ENCODE peak calls at places on chromosome 18, in five cellular contexts. One of them, this sample, is unnamed.
A peak's percentile ranks its signal among the peaks of the same experiment; 100 is the strongest.

GRCh38 chr18:26482567-26482966 is 65.8 kb downstream of the KCTD1 start:
- DNase-seq in astrocyte of the cerebellum: no peak
- DNase-seq in choroid plexus epithelial cell: no peak
- DNase-seq in foreskin keratinocyte: no peak
- DNase-seq in uterus: no peak
- DNase-seq in this sample: peak; percentile 67

GRCh38 chr18:33212363-33212762 is 228.2 kb downstream of the CCDC178 start:
- DNase-seq in choroid plexus epithelial cell: no peak
- DNase-seq in foreskin keratinocyte: peak; percentile 59
- DNase-seq in astrocyte of the cerebellum: no peak
- DNase-seq in uterus: no peak
- DNase-seq in this sample: peak; percentile 17

GRCh38 chr18:9673296-9674251 is 34.5 kb upstream of the RAB31 start:
- DNase-seq in choroid plexus epithelial cell: peak; percentile 64
- DNase-seq in uterus: no peak
- DNase-seq in foreskin keratinocyte: peak; percentile 99
- DNase-seq in astrocyte of the cerebellum: peak; percentile 32
- DNase-seq in this sample: peak; percentile 93

GRCh38 chr18:12046751-12047335 is 46.8 kb upstream of the ANKRD62 start:
- DNase-seq in uterus: no peak
- DNase-seq in foreskin keratinocyte: no peak
- DNase-seq in astrocyte of the cerebellum: no peak
- DNase-seq in choroid plexus epithelial cell: no peak
- DNase-seq in this sample: peak; percentile 23

GRCh38 chr18:2002604-2003003 is 568.7 kb downstream of the METTL4 start:
- DNase-seq in choroid plexus epithelial cell: no peak
- DNase-seq in foreskin keratinocyte: no peak
- DNase-seq in uterus: no peak
- DNase-seq in astrocyte of the cerebellum: no peak
- DNase-seq in this sample: no peak

GRCh38 chr18:23136326-23137092 is 1.2 kb downstream of the CABLES1 start:
- DNase-seq in foreskin keratinocyte: no peak
- DNase-seq in uterus: peak; percentile 51
- DNase-seq in choroid plexus epithelial cell: peak; percentile 37
- DNase-seq in astrocyte of the cerebellum: no peak
- DNase-seq in this sample: no peak

GRCh38 chr18:28961669-28962228 is 784.8 kb upstream of the CDH2 start:
- DNase-seq in foreskin keratinocyte: peak; percentile 47
- DNase-seq in astrocyte of the cerebellum: no peak
- DNase-seq in choroid plexus epithelial cell: peak; percentile 62
- DNase-seq in uterus: no peak
- DNase-seq in this sample: peak; percentile 62

GRCh38 chr18:55588001-55588875 is at the start of gene TCF4:
- DNase-seq in choroid plexus epithelial cell: peak; percentile 58
- DNase-seq in uterus: peak; percentile 47
- DNase-seq in foreskin keratinocyte: peak; percentile 43
- DNase-seq in astrocyte of the cerebellum: no peak
- DNase-seq in this sample: peak; percentile 51

GRCh38 chr18:78912336-78912735 is 67.3 kb upstream of the SALL3 start:
- DNase-seq in choroid plexus epithelial cell: no peak
- DNase-seq in foreskin keratinocyte: no peak
- DNase-seq in uterus: no peak
- DNase-seq in astrocyte of the cerebellum: no peak
- DNase-seq in this sample: no peak

GRCh38 chr18:56161604-56162003 is 476.8 kb downstream of the TXNL1 start:
- DNase-seq in choroid plexus epithelial cell: no peak
- DNase-seq in foreskin keratinocyte: no peak
- DNase-seq in uterus: no peak
- DNase-seq in astrocyte of the cerebellum: no peak
- DNase-seq in this sample: no peak

GRCh38 chr18:519019-519879 is 18.7 kb upstream of the COLEC12 start:
- DNase-seq in astrocyte of the cerebellum: no peak
- DNase-seq in foreskin keratinocyte: no peak
- DNase-seq in uterus: peak; percentile 77
- DNase-seq in choroid plexus epithelial cell: peak; percentile 71
- DNase-seq in this sample: no peak

GRCh38 chr18:68738572-68738971 is 23.7 kb upstream of the TMX3 start:
- DNase-seq in uterus: no peak
- DNase-seq in choroid plexus epithelial cell: no peak
- DNase-seq in foreskin keratinocyte: no peak
- DNase-seq in astrocyte of the cerebellum: no peak
- DNase-seq in this sample: no peak

GRCh38 chr18:36589857-36590543 is 238.8 kb downstream of the TPGS2 start:
- DNase-seq in foreskin keratinocyte: peak; percentile 97
- DNase-seq in choroid plexus epithelial cell: no peak
- DNase-seq in astrocyte of the cerebellum: no peak
- DNase-seq in uterus: no peak
- DNase-seq in this sample: no peak

GRCh38 chr18:37537868-37538525 is 27.6 kb downstream of the CELF4 start:
- DNase-seq in uterus: peak; percentile 59
- DNase-seq in astrocyte of the cerebellum: peak; percentile 15
- DNase-seq in foreskin keratinocyte: peak; percentile 18
- DNase-seq in choroid plexus epithelial cell: peak; percentile 72
- DNase-seq in this sample: peak; percentile 63

GRCh38 chr18:32696376-32696775 is 76.4 kb downstream of the KLHL14 start:
- DNase-seq in astrocyte of the cerebellum: no peak
- DNase-seq in choroid plexus epithelial cell: no peak
- DNase-seq in foreskin keratinocyte: no peak
- DNase-seq in uterus: no peak
- DNase-seq in this sample: no peak

GRCh38 chr18:79309572-79310278 is 86.0 kb upstream of the NFATC1 start:
- DNase-seq in uterus: no peak
- DNase-seq in astrocyte of the cerebellum: no peak
- DNase-seq in foreskin keratinocyte: no peak
- DNase-seq in choroid plexus epithelial cell: peak; percentile 60
- DNase-seq in this sample: no peak

GRCh38 chr18:32998285-32998684 is 225.5 kb upstream of the KLHL14 start:
- DNase-seq in astrocyte of the cerebellum: no peak
- DNase-seq in uterus: no peak
- DNase-seq in foreskin keratinocyte: no peak
- DNase-seq in choroid plexus epithelial cell: no peak
- DNase-seq in this sample: no peak

GRCh38 chr18:22343613-22344012 is 74.1 kb downstream of the CTAGE1 start:
- DNase-seq in uterus: no peak
- DNase-seq in foreskin keratinocyte: no peak
- DNase-seq in choroid plexus epithelial cell: no peak
- DNase-seq in astrocyte of the cerebellum: no peak
- DNase-seq in this sample: no peak

GRCh38 chr18:60534539-60534938 is 162.0 kb upstream of the MC4R start:
- DNase-seq in uterus: no peak
- DNase-seq in foreskin keratinocyte: peak; percentile 21
- DNase-seq in astrocyte of the cerebellum: peak; percentile 42
- DNase-seq in choroid plexus epithelial cell: peak; percentile 60
- DNase-seq in this sample: no peak

GRCh38 chr18:40250218-40250617 is 1704.8 kb upstream of the PIK3C3 start:
- DNase-seq in astrocyte of the cerebellum: no peak
- DNase-seq in foreskin keratinocyte: no peak
- DNase-seq in choroid plexus epithelial cell: no peak
- DNase-seq in uterus: no peak
- DNase-seq in this sample: no peak

GRCh38 chr18:22827741-22828140 is 105.4 kb upstream of the RBBP8 start:
- DNase-seq in uterus: no peak
- DNase-seq in choroid plexus epithelial cell: no peak
- DNase-seq in foreskin keratinocyte: peak; percentile 85
- DNase-seq in astrocyte of the cerebellum: no peak
- DNase-seq in this sample: no peak

GRCh38 chr18:32582455-32582854 is 111.8 kb upstream of the GAREM1 start:
- DNase-seq in astrocyte of the cerebellum: peak; percentile 20
- DNase-seq in uterus: no peak
- DNase-seq in choroid plexus epithelial cell: no peak
- DNase-seq in foreskin keratinocyte: no peak
- DNase-seq in this sample: no peak

GRCh38 chr18:13173573-13173972 is 45.0 kb upstream of the LDLRAD4 start:
- DNase-seq in foreskin keratinocyte: no peak
- DNase-seq in uterus: no peak
- DNase-seq in choroid plexus epithelial cell: no peak
- DNase-seq in astrocyte of the cerebellum: no peak
- DNase-seq in this sample: no peak

GRCh38 chr18:45068563-45069191 is 388.0 kb downstream of the SETBP1 start:
- DNase-seq in uterus: no peak
- DNase-seq in foreskin keratinocyte: no peak
- DNase-seq in astrocyte of the cerebellum: no peak
- DNase-seq in choroid plexus epithelial cell: no peak
- DNase-seq in this sample: no peak

GRCh38 chr18:66511810-66512209 is 92.1 kb downstream of the CDH19 start:
- DNase-seq in uterus: no peak
- DNase-seq in choroid plexus epithelial cell: peak; percentile 62
- DNase-seq in foreskin keratinocyte: peak; percentile 75
- DNase-seq in astrocyte of the cerebellum: no peak
- DNase-seq in this sample: peak; percentile 52

GRCh38 chr18:51135795-51136194 is 61.7 kb downstream of the MEX3C start:
- DNase-seq in uterus: no peak
- DNase-seq in astrocyte of the cerebellum: no peak
- DNase-seq in choroid plexus epithelial cell: no peak
- DNase-seq in foreskin keratinocyte: no peak
- DNase-seq in this sample: peak; percentile 48
- TF ChIP-seq CTCF in uterus: no peak
- TF ChIP-seq CTCF in astrocyte of the cerebellum: peak; percentile 15
- TF ChIP-seq CTCF in choroid plexus epithelial cell: peak; percentile 47
- TF ChIP-seq CTCF in foreskin keratinocyte: peak; percentile 54
- TF ChIP-seq CTCF in this sample: no peak

DNA sequence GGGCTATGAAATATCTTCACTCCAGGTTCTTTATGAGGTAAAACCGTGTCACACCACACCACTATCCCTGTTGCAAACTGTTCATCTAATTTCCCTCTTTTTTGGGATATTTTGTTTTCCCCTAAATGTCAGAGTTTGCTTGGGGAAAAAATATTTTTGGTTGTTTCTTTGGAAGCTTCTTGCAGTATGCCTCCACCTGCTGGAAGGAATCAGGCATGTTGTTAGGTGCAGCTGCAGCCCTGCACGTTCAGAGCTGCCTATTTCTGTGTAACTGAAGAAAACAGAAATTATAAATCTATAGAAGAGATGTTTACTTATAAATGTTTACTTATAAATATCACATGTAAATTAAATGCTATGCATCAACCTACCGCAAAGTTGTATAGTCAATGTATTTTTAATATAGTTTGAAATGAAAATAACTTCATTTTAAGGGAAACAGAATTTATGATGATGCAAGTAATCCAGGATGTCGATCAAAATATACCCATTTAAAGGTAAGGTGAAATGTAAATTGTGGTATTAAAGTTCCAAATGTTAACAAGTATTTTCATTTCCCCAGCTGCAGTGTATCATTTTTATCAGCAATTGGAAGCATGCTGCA is 238.0 kb downstream of the ZNF516 start:
- DNase-seq in astrocyte of the cerebellum: peak; percentile 65
- DNase-seq in uterus: peak; percentile 52
- DNase-seq in choroid plexus epithelial cell: peak; percentile 86
- DNase-seq in foreskin keratinocyte: peak; percentile 33
- DNase-seq in this sample: peak; percentile 60
- TF ChIP-seq CTCF in astrocyte of the cerebellum: peak; percentile 92
- TF ChIP-seq CTCF in uterus: peak; percentile 69
- TF ChIP-seq CTCF in choroid plexus epithelial cell: peak; percentile 90
- TF ChIP-seq CTCF in foreskin keratinocyte: peak; percentile 75
- TF ChIP-seq CTCF in this sample: peak; percentile 76

GRCh38 chr18:42053188-42053781 is 98.3 kb downstream of the PIK3C3 start:
- DNase-seq in choroid plexus epithelial cell: peak; percentile 84
- DNase-seq in uterus: peak; percentile 24
- DNase-seq in astrocyte of the cerebellum: peak; percentile 38
- DNase-seq in foreskin keratinocyte: peak; percentile 34
- DNase-seq in this sample: peak; percentile 56

GRCh38 chr18:42047721-42048120 is 92.7 kb downstream of the PIK3C3 start:
- DNase-seq in choroid plexus epithelial cell: peak; percentile 61
- DNase-seq in astrocyte of the cerebellum: no peak
- DNase-seq in foreskin keratinocyte: peak; percentile 25
- DNase-seq in uterus: no peak
- DNase-seq in this sample: no peak

GRCh38 chr18:42051411-42051810 is 96.4 kb downstream of the PIK3C3 start:
- DNase-seq in uterus: no peak
- DNase-seq in astrocyte of the cerebellum: no peak
- DNase-seq in foreskin keratinocyte: peak; percentile 18
- DNase-seq in choroid plexus epithelial cell: no peak
- DNase-seq in this sample: no peak

GRCh38 chr18:42048150-42048549 is 93.1 kb downstream of the PIK3C3 start:
- DNase-seq in foreskin keratinocyte: peak; percentile 87
- DNase-seq in uterus: no peak
- DNase-seq in astrocyte of the cerebellum: peak; percentile 28
- DNase-seq in choroid plexus epithelial cell: peak; percentile 94
- DNase-seq in this sample: peak; percentile 92

GRCh38 chr18:42052137-42052708 is 97.2 kb downstream of the PIK3C3 start:
- DNase-seq in foreskin keratinocyte: no peak
- DNase-seq in uterus: no peak
- DNase-seq in astrocyte of the cerebellum: no peak
- DNase-seq in choroid plexus epithelial cell: peak; percentile 69
- DNase-seq in this sample: no peak
- TF ChIP-seq CTCF in foreskin keratinocyte: peak; percentile 56
- TF ChIP-seq CTCF in uterus: no peak
- TF ChIP-seq CTCF in astrocyte of the cerebellum: peak; percentile 31
- TF ChIP-seq CTCF in choroid plexus epithelial cell: no peak
- TF ChIP-seq CTCF in this sample: peak; percentile 45

DNA sequence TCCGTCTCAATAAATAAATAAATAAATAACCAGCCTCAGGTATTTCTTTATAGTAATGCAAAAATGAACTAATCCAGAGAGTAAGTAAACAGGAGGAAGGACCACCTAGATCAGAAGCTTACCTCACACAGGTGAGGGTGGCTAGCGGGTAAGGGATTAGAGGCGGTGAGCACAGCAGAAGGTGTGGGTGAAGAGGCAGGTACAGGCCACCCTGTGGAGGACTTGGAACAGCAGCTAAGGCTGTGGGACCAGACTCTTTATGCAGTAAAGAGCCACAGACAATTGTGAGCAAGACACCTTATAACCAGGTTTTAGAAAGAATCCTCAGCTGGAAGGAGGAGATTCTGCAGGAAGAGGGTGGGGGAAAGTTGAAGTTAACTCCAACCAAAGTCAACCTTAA is 34.2 kb upstream of the TTR start:
- DNase-seq in astrocyte of the cerebellum: no peak
- DNase-seq in choroid plexus epithelial cell: no peak
- DNase-seq in foreskin keratinocyte: no peak
- DNase-seq in uterus: no peak
- DNase-seq in this sample: no peak
- TF ChIP-seq CTCF in astrocyte of the cerebellum: no peak
- TF ChIP-seq CTCF in choroid plexus epithelial cell: no peak
- TF ChIP-seq CTCF in foreskin keratinocyte: no peak
- TF ChIP-seq CTCF in uterus: no peak
- TF ChIP-seq CTCF in this sample: no peak

GRCh38 chr18:7626922-7627440 is 59.9 kb downstream of the PTPRM start:
- DNase-seq in uterus: no peak
- DNase-seq in foreskin keratinocyte: peak; percentile 78
- DNase-seq in choroid plexus epithelial cell: peak; percentile 81
- DNase-seq in astrocyte of the cerebellum: peak; percentile 33
- DNase-seq in this sample: peak; percentile 85
- TF ChIP-seq CTCF in uterus: no peak
- TF ChIP-seq CTCF in foreskin keratinocyte: peak; percentile 60
- TF ChIP-seq CTCF in choroid plexus epithelial cell: peak; percentile 50
- TF ChIP-seq CTCF in astrocyte of the cerebellum: peak; percentile 34
- TF ChIP-seq CTCF in this sample: no peak